ENCODE peak calls at places on chromosomes 7 and 10, in five cellular contexts. Y is choroid plexus epithelial cell; R is aorta; A is activated T-cell treated with anti-CD3 and anti-CD28 coated beads for 1 hour; N is stimulated activated naive CD8-positive, alpha-beta T cell treated with anti-CD3 and anti-CD28 coated beads, Interleukin-15, Interleukin-2, amounts not matched to agents 100 U/mL and 50 U/mL, for 24 hours. G is an unnamed sample.

GRCh38 chr10:132712291-132712690 is 73.7 kb downstream of the NKX6-2 start:
- DNase-seq in R (peak), N (no peak), A (no peak), Y (no peak), G (peak)

GRCh38 chr10:110709964-110710587 is 65.9 kb downstream of the RBM20 start:
- DNase-seq in N (no peak), Y (no peak), A (no peak), R (no peak), G (no peak)

GRCh38 chr7:38478404-38478803 is 152.8 kb downstream of the AMPH start:
- DNase-seq in A (no peak), N (no peak), Y (no peak), R (no peak), G (no peak)

GRCh38 chr10:24526085-24526649 is 197.5 kb downstream of the ARHGAP21 start:
- DNase-seq in Y (no peak), R (no peak), N (no peak), A (no peak), G (no peak)

GRCh38 chr7:134535272-134535918 is 8.0 kb downstream of the AKR1B10 start:
- DNase-seq in R (no peak), N (no peak), Y (no peak), A (no peak), G (no peak)

GRCh38 chr7:150952331-150953050 is 25.6 kb downstream of the KCNH2 start:
- DNase-seq in Y (no peak), R (peak), A (no peak), N (no peak), G (peak)

GRCh38 chr10:121437596-121437995 is 160.6 kb downstream of the FGFR2 start:
- DNase-seq in R (no peak), A (no peak), Y (no peak), N (no peak), G (peak)

GRCh38 chr10:89600041-89600440 is 45.0 kb downstream of the PANK1 start:
- DNase-seq in N (no peak), A (no peak), R (no peak), Y (peak), G (no peak)

GRCh38 chr10:59708816-59709471 is 706 bp downstream of the SLC16A9 start:
- DNase-seq in R (peak), A (no peak), Y (peak), N (peak), G (no peak)

GRCh38 chr10:22427101-22427500 is 81.8 kb downstream of the SPAG6 start:
- DNase-seq in N (no peak), A (no peak), R (no peak), Y (no peak), G (no peak)

GRCh38 chr7:142847353-142847752 is 7.5 kb upstream of the EPHB6 start:
- DNase-seq in R (no peak), Y (no peak), A (no peak), N (no peak), G (no peak)

GRCh38 chr10:94075521-94075920 is 81.8 kb downstream of the PLCE1 start:
- DNase-seq in R (no peak), A (no peak), Y (peak), N (no peak), G (no peak)

GRCh38 chr7:155733582-155734444 is 78.5 kb downstream of the SHH start:
- DNase-seq in Y (no peak), N (peak), A (no peak), R (no peak), G (no peak)

GRCh38 chr7:71343821-71344341 is 211.9 kb downstream of the GALNT17 start:
- DNase-seq in N (no peak), Y (no peak), A (no peak), R (no peak), G (no peak)

GRCh38 chr10:105834261-105835059 is 1193.4 kb downstream of the SORCS3 start:
- DNase-seq in N (no peak), A (no peak), Y (no peak), R (no peak), G (no peak)

GRCh38 chr10:86964061-86964846 is 4.0 kb upstream of the ADIRF start:
- DNase-seq in A (no peak), R (no peak), Y (no peak), N (no peak), G (no peak)

GRCh38 chr10:93818086-93818485 is 60.4 kb downstream of the LGI1 start:
- DNase-seq in N (no peak), R (no peak), A (no peak), Y (no peak), G (no peak)

GRCh38 chr7:56174346-56175085 is 58.3 kb upstream of the NUPR2 start:
- DNase-seq in A (no peak), Y (no peak), N (no peak), R (no peak), G (no peak)

GRCh38 chr7:120272261-120272895 is 597 bp upstream of the KCND2 start:
- DNase-seq in Y (peak), N (no peak), A (no peak), R (no peak), G (no peak)

GRCh38 chr10:7755103-7755502 is 32.7 kb downstream of the KIN start:
- DNase-seq in R (no peak), Y (no peak), N (no peak), A (no peak), G (no peak)

GRCh38 chr7:98703916-98704315 is 86.8 kb downstream of the NPTX2 start:
- DNase-seq in N (no peak), A (no peak), Y (no peak), R (peak), G (no peak)

GRCh38 chr7:45582868-45583277 is 8.7 kb downstream of the ADCY1 start:
- DNase-seq in Y (no peak), R (no peak), A (no peak), N (no peak), G (no peak)

GRCh38 chr10:69479241-69479730 is 28.0 kb downstream of the TSPAN15 start:
- DNase-seq in R (peak), Y (no peak), A (no peak), N (no peak), G (peak)

GRCh38 chr10:125009580-125010235 is 67.8 kb downstream of the ZRANB1 start:
- DNase-seq in R (no peak), N (no peak), Y (no peak), A (no peak), G (no peak)

GRCh38 chr7:1694981-1695511 is 25.0 kb downstream of the ELFN1 start:
- DNase-seq in N (no peak), A (no peak), R (peak), Y (no peak), G (no peak)

GRCh38 chr10:100912013-100912608 is 652 bp upstream of the SLF2 start:
- DNase-seq in N (no peak), A (no peak), Y (peak), R (no peak), G (no peak)

GRCh38 chr10:21336476-21337170 is 188.9 kb downstream of the SKIDA1 start:
- DNase-seq in N (peak), Y (peak), R (peak), A (no peak), G (no peak)

GRCh38 chr10:2921956-2922680 is 145.2 kb upstream of the PFKP start:
- DNase-seq in R (no peak), A (no peak), Y (peak), N (no peak), G (no peak)

GRCh38 chr7:404782-405488 is 114.7 kb downstream of the PDGFA start:
- DNase-seq in A (no peak), Y (no peak), R (no peak), N (no peak), G (no peak)

GRCh38 chr7:120857558-120858298 is at the start of gene TSPAN12:
- DNase-seq in A (peak), N (peak), R (peak), Y (peak), G (peak)

GRCh38 chr10:121536271-121536918 is 61.8 kb downstream of the FGFR2 start:
- DNase-seq in Y (no peak), A (no peak), R (no peak), N (no peak), G (peak)

GRCh38 chr7:125563964-125564529 is 634.4 kb upstream of the POT1 start:
- DNase-seq in A (no peak), R (no peak), N (no peak), Y (peak), G (no peak)

GRCh38 chr10:51001587-51001986 is 72.7 kb upstream of the PRKG1 start:
- DNase-seq in N (no peak), Y (peak), R (no peak), A (no peak), G (no peak)

GRCh38 chr7:135879238-135879637 is 97.9 kb downstream of the MTPN start:
- DNase-seq in Y (peak), R (no peak), A (no peak), N (no peak), G (no peak)

GRCh38 chr10:86673827-86674581 is 5.7 kb downstream of the LDB3 start:
- DNase-seq in Y (no peak), R (peak), A (no peak), N (no peak), G (peak)

GRCh38 chr7:129853661-129854268 is 99.0 kb downstream of the UBE2H start:
- DNase-seq in A (no peak), Y (peak), R (no peak), N (no peak), G (no peak)

GRCh38 chr7:55733584-55733983 is 129.0 kb downstream of the SEPTIN14 start:
- DNase-seq in Y (peak), R (no peak), N (no peak), A (no peak), G (no peak)

GRCh38 chr10:75404335-75405200 is 3.0 kb upstream of the ZNF503 start:
- DNase-seq in R (peak), Y (no peak), N (peak), A (no peak), G (no peak)

GRCh38 chr7:83677180-83677866 is 28.4 kb upstream of the SEMA3E start:
- DNase-seq in Y (peak), A (no peak), R (peak), N (no peak), G (no peak)

G was measured in posterior cingulate gyrus.